ENCODE peak calls at places on chromosome 18, in eight cellular contexts. F is GM13977, E is tibial nerve, C is ovary, H is glutamatergic neuron, J is transverse colon, T is astrocyte of the spinal cord, R is GM06990. Z is an unnamed sample.
A peak's percentile ranks its signal among the peaks of the same experiment; 100 is the strongest.

GRCh38 chr18:56565596-56566355 is 72.6 kb downstream of the TXNL1 start:
- DNase-seq in F (no peak), E (no peak), C (no peak), H (no peak), J (no peak), T (peak; percentile 43), R (no peak), Z (no peak)

GRCh38 chr18:30302181-30302580 is 740.4 kb downstream of the DSC3 start:
- DNase-seq in F (no peak), E (no peak), C (no peak), H (no peak), J (no peak), T (no peak), R (no peak), Z (no peak)

GRCh38 chr18:51151568-51152511 is 45.6 kb downstream of the MEX3C start:
- DNase-seq in F (peak; percentile 57), E (no peak), C (no peak), H (no peak), J (peak; percentile 66), T (no peak), R (peak; percentile 69), Z (peak; percentile 74)

GRCh38 chr18:58247363-58247834 is 203.4 kb downstream of the NEDD4L start:
- DNase-seq in F (no peak), E (no peak), C (peak; percentile 44), H (peak; percentile 65), J (no peak), T (peak; percentile 34), R (no peak), Z (no peak)

GRCh38 chr18:46243673-46244072 is 139.5 kb downstream of the HAUS1 start:
- DNase-seq in F (no peak), E (no peak), C (no peak), H (no peak), J (no peak), T (no peak), R (no peak), Z (no peak)

GRCh38 chr18:67919316-67919715 is 402.8 kb upstream of the DSEL start:
- DNase-seq in F (no peak), E (no peak), C (no peak), H (no peak), J (no peak), T (no peak), R (no peak), Z (no peak)

GRCh38 chr18:49155857-49156256 is 205.1 kb upstream of the SMAD7 start:
- DNase-seq in F (no peak), E (no peak), C (no peak), H (no peak), J (no peak), T (no peak), R (no peak), Z (no peak)

GRCh38 chr18:9862686-9863085 is 23.1 kb upstream of the TXNDC2 start:
- DNase-seq in F (no peak), E (no peak), C (no peak), H (peak; percentile 33), J (no peak), T (no peak), R (no peak), Z (no peak)

GRCh38 chr18:13661051-13661778 is 65.1 kb downstream of the FAM210A start:
- DNase-seq in F (no peak), E (no peak), C (no peak), H (no peak), J (no peak), T (no peak), R (no peak), Z (no peak)

GRCh38 chr18:49597556-49597955 is 35.7 kb downstream of the LIPG start:
- DNase-seq in F (no peak), E (no peak), C (no peak), H (no peak), J (no peak), T (no peak), R (no peak), Z (no peak)

GRCh38 chr18:13271512-13271911 is 53.0 kb downstream of the LDLRAD4 start:
- DNase-seq in F (no peak), E (no peak), C (no peak), H (no peak), J (no peak), T (no peak), R (no peak), Z (no peak)

GRCh38 chr18:54774971-54775665 is 53.2 kb upstream of the RAB27B start:
- DNase-seq in F (no peak), E (no peak), C (no peak), H (no peak), J (no peak), T (peak; percentile 46), R (no peak), Z (no peak)

GRCh38 chr18:23238651-23239349 is 103.5 kb downstream of the CABLES1 start:
- DNase-seq in F (no peak), E (no peak), C (no peak), H (no peak), J (no peak), T (peak; percentile 36), R (no peak), Z (no peak)

GRCh38 chr18:23236876-23237468 is 101.7 kb downstream of the CABLES1 start:
- DNase-seq in F (no peak), E (no peak), C (no peak), H (no peak), J (no peak), T (no peak), R (no peak), Z (no peak)

GRCh38 chr18:23237524-23238151 is 102.4 kb downstream of the CABLES1 start:
- DNase-seq in F (peak; percentile 73), E (no peak), C (peak; percentile 71), H (no peak), J (peak; percentile 61), T (peak; percentile 73), R (peak; percentile 81), Z (peak; percentile 83)

GRCh38 chr18:23239350-23239692 is 104.0 kb downstream of the CABLES1 start:
- DNase-seq in F (no peak), E (no peak), C (no peak), H (no peak), J (no peak), T (no peak), R (no peak), Z (no peak)

GRCh38 chr18:23238152-23238531 is 102.9 kb downstream of the CABLES1 start:
- DNase-seq in F (no peak), E (peak; percentile 57), C (no peak), H (no peak), J (peak; percentile 27), T (peak; percentile 85), R (no peak), Z (no peak)
- TF ChIP-seq CTCF in F (no peak), E (no peak), C (no peak), H (no peak), J (no peak), T (no peak), R (no peak), Z (no peak)

GRCh38 chr18:2994603-2995432 is 18.1 kb downstream of the LPIN2 start:
- DNase-seq in F (peak; percentile 66), E (no peak), C (no peak), H (no peak), J (peak; percentile 31), T (no peak), R (peak; percentile 73), Z (peak; percentile 70)
- TF ChIP-seq CTCF in F (peak; percentile 76), E (peak; percentile 42), C (no peak), H (no peak), J (peak; percentile 25), T (no peak), R (peak; percentile 85), Z (peak; percentile 71)

DNA sequence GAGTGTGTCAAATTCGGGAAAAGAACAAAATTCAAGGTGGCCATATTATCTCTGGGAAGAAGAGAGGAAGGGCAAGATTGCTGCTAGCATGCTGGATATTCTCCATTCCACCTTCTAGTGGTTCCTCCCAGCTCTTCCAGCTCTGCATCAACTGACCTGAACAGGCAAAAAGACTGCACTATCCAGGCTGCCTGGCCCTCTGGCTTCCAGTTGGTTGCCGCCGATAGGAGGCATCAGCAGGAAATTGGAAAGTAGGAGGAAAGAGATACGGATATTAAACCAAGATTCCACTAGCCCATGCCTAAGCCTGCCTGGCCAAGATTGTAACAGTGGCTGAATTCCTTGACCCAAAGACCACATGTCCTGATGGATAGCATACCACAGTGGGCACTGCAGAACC is 1.7 kb upstream of the RTTN start:
- DNase-seq in F (no peak), E (no peak), C (no peak), H (no peak), J (no peak), T (no peak), R (no peak), Z (no peak)
- TF ChIP-seq CTCF in F (no peak), E (no peak), C (no peak), H (no peak), J (no peak), T (no peak), R (no peak), Z (no peak)

DNA sequence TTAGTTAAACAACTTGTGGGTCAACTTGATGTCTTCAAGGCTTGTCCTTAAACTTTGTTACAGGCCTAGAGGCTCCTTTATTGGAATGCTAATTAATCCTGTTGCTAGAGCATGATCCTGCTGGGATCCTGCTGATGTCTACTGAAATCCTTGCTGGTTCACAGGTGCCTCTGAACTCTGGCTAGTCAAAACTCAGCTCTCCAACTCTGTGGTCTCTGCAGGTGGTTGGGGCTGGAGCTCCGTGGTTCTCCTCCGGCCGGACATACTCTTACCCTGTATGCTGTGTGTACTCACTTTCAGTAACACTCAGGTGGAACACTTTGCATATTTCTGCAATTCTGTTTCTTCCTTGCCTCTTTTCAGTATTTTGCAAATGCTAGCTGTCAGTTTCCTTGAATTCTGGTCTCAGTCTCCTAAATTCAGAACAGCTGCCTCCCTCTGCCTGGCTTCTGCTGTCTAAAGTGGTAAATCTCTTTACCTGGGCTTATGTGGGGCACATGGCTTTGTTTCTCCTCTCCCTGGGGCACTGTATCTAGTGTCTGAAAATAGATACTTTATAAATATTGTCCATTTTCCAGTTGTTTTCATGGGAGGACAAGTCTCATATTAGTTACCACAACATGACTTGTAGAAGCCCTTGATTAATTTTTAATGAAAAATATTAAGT is 113.0 kb downstream of the ATP9B start:
- DNase-seq in F (no peak), E (no peak), C (no peak), H (no peak), J (peak; percentile 17), T (no peak), R (no peak), Z (no peak)
- TF ChIP-seq CTCF in F (no peak), E (no peak), C (no peak), H (no peak), J (no peak), T (no peak), R (no peak), Z (no peak)

DNA sequence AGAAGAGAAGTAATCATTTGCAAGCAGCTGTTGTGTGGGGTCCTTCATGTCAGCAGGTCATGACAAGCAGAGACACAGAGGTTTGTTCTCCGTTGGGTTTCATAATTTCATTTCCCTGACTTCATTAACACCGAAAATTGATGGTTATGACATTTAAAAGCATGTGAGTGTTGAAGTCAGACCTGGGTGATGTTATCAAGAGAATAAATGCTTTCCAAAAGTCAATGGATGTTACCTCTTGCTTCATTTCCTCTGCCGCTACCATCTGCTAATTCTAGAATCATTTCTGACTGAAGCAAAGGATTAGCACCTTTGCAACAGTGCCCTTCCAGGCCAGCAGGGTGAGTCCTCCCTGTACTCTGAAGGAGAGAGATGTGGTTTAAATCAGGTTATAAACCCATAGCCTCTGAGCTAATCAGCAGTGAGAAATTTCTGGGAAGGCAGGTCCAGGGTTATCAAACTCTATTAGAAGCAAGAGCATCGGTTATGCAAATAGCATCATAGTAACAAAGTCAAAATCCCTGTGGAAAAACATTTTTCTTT is 446.2 kb downstream of the PIK3C3 start:
- DNase-seq in F (no peak), E (no peak), C (no peak), H (no peak), J (no peak), T (no peak), R (no peak), Z (no peak)
- TF ChIP-seq CTCF in F (no peak), E (no peak), C (no peak), H (no peak), J (no peak), T (no peak), R (no peak), Z (no peak)

GRCh38 chr18:34322365-34323289 is 97.9 kb upstream of the NOL4 start:
- DNase-seq in F (peak; percentile 19), E (peak; percentile 26), C (peak; percentile 41), H (peak; percentile 78), J (peak; percentile 55), T (peak; percentile 82), R (peak; percentile 65), Z (peak; percentile 21)
- TF ChIP-seq CTCF in F (peak; percentile 83), E (no peak), C (no peak), H (peak; percentile 68), J (peak; percentile 62), T (peak; percentile 83), R (peak; percentile 68), Z (peak; percentile 71)